ENCODE peak calls at places on chromosome 3, in seven cellular contexts. One of them, this sample, is unnamed.
A peak's percentile ranks its signal among the peaks of the same experiment; 100 is the strongest.

GRCh38 chr3:108001457-108001856 is 89.4 kb downstream of the CD47 start:
- DNase-seq in A549: peak; percentile 5
- DNase-seq in AG09319: no peak
- DNase-seq in Kasumi-1: no peak
- DNase-seq in erythroblast: no peak
- DNase-seq in GOT3: no peak
- DNase-seq in mammary epithelial cell: peak; percentile 86
- DNase-seq in this sample: no peak

GRCh38 chr3:196055683-196056270 is 26.1 kb downstream of the TFRC start:
- DNase-seq in A549: peak; percentile 8
- DNase-seq in AG09319: no peak
- DNase-seq in Kasumi-1: no peak
- DNase-seq in erythroblast: peak; percentile 87
- DNase-seq in GOT3: no peak
- DNase-seq in mammary epithelial cell: no peak
- DNase-seq in this sample: no peak

GRCh38 chr3:73687081-73688004 is 62.6 kb upstream of the PDZRN3 start:
- DNase-seq in A549: no peak
- DNase-seq in AG09319: no peak
- DNase-seq in Kasumi-1: no peak
- DNase-seq in erythroblast: no peak
- DNase-seq in GOT3: no peak
- DNase-seq in mammary epithelial cell: no peak
- DNase-seq in this sample: no peak

GRCh38 chr3:170436697-170437096 is 18.0 kb downstream of the CLDN11 start:
- DNase-seq in A549: no peak
- DNase-seq in AG09319: no peak
- DNase-seq in Kasumi-1: no peak
- DNase-seq in erythroblast: no peak
- DNase-seq in GOT3: no peak
- DNase-seq in mammary epithelial cell: no peak
- DNase-seq in this sample: no peak

GRCh38 chr3:82390868-82391267 is 629.4 kb upstream of the GBE1 start:
- DNase-seq in A549: no peak
- DNase-seq in AG09319: no peak
- DNase-seq in Kasumi-1: no peak
- DNase-seq in erythroblast: no peak
- DNase-seq in GOT3: no peak
- DNase-seq in mammary epithelial cell: no peak
- DNase-seq in this sample: no peak

GRCh38 chr3:123892195-123892594 is 8.1 kb upstream of the MYLK start:
- DNase-seq in A549: no peak
- DNase-seq in AG09319: no peak
- DNase-seq in Kasumi-1: no peak
- DNase-seq in erythroblast: no peak
- DNase-seq in GOT3: no peak
- DNase-seq in mammary epithelial cell: no peak
- DNase-seq in this sample: no peak

GRCh38 chr3:70615286-70615685 is 302.8 kb upstream of the MDFIC2 start:
- DNase-seq in A549: no peak
- DNase-seq in AG09319: no peak
- DNase-seq in Kasumi-1: no peak
- DNase-seq in erythroblast: no peak
- DNase-seq in GOT3: no peak
- DNase-seq in mammary epithelial cell: no peak
- DNase-seq in this sample: no peak

GRCh38 chr3:48848816-48849515 is 1.3 kb upstream of the PRKAR2A start:
- DNase-seq in A549: no peak
- DNase-seq in AG09319: no peak
- DNase-seq in Kasumi-1: no peak
- DNase-seq in erythroblast: peak; percentile 13
- DNase-seq in GOT3: no peak
- DNase-seq in mammary epithelial cell: no peak
- DNase-seq in this sample: no peak

GRCh38 chr3:108623504-108623903 is 34.0 kb downstream of the DZIP3 start:
- DNase-seq in A549: no peak
- DNase-seq in AG09319: no peak
- DNase-seq in Kasumi-1: no peak
- DNase-seq in erythroblast: no peak
- DNase-seq in GOT3: no peak
- DNase-seq in mammary epithelial cell: no peak
- DNase-seq in this sample: no peak

GRCh38 chr3:187082976-187083375 is 56.3 kb downstream of the RPL39L start:
- DNase-seq in A549: no peak
- DNase-seq in AG09319: no peak
- DNase-seq in Kasumi-1: peak; percentile 78
- DNase-seq in erythroblast: no peak
- DNase-seq in GOT3: no peak
- DNase-seq in mammary epithelial cell: no peak
- DNase-seq in this sample: no peak

GRCh38 chr3:125644036-125645025 is 49.0 kb upstream of the OSBPL11 start:
- DNase-seq in A549: peak; percentile 6
- DNase-seq in AG09319: peak; percentile 30
- DNase-seq in Kasumi-1: no peak
- DNase-seq in erythroblast: no peak
- DNase-seq in GOT3: peak; percentile 20
- DNase-seq in mammary epithelial cell: no peak
- DNase-seq in this sample: no peak

GRCh38 chr3:63625161-63625560 is 27.3 kb upstream of the SNTN start:
- DNase-seq in A549: no peak
- DNase-seq in AG09319: peak; percentile 80
- DNase-seq in Kasumi-1: no peak
- DNase-seq in erythroblast: no peak
- DNase-seq in GOT3: no peak
- DNase-seq in mammary epithelial cell: peak; percentile 86
- DNase-seq in this sample: no peak

GRCh38 chr3:117322866-117323265 is 613.3 kb downstream of the TUSC7 start:
- DNase-seq in A549: peak; percentile 13
- DNase-seq in AG09319: no peak
- DNase-seq in Kasumi-1: peak; percentile 60
- DNase-seq in erythroblast: no peak
- DNase-seq in GOT3: no peak
- DNase-seq in mammary epithelial cell: no peak
- DNase-seq in this sample: no peak

GRCh38 chr3:59978979-59979378 is 929.2 kb upstream of the CFAP20DC start:
- DNase-seq in A549: no peak
- DNase-seq in AG09319: no peak
- DNase-seq in Kasumi-1: no peak
- DNase-seq in erythroblast: no peak
- DNase-seq in GOT3: no peak
- DNase-seq in mammary epithelial cell: no peak
- DNase-seq in this sample: no peak

GRCh38 chr3:187079090-187080022 is 59.9 kb downstream of the RPL39L start:
- DNase-seq in A549: no peak
- DNase-seq in AG09319: no peak
- DNase-seq in Kasumi-1: no peak
- DNase-seq in erythroblast: no peak
- DNase-seq in GOT3: no peak
- DNase-seq in mammary epithelial cell: no peak
- DNase-seq in this sample: no peak

GRCh38 chr3:126118591-126118990 is 34.7 kb upstream of the SLC41A3 start:
- DNase-seq in A549: no peak
- DNase-seq in AG09319: no peak
- DNase-seq in Kasumi-1: no peak
- DNase-seq in erythroblast: no peak
- DNase-seq in GOT3: no peak
- DNase-seq in mammary epithelial cell: no peak
- DNase-seq in this sample: no peak

GRCh38 chr3:104939196-104939595 is 427.5 kb upstream of the ALCAM start:
- DNase-seq in A549: no peak
- DNase-seq in AG09319: no peak
- DNase-seq in Kasumi-1: no peak
- DNase-seq in erythroblast: no peak
- DNase-seq in GOT3: no peak
- DNase-seq in mammary epithelial cell: no peak
- DNase-seq in this sample: no peak

GRCh38 chr3:178475062-178475461 is 61.2 kb upstream of the KCNMB2 start:
- DNase-seq in A549: no peak
- DNase-seq in AG09319: no peak
- DNase-seq in Kasumi-1: no peak
- DNase-seq in erythroblast: peak; percentile 41
- DNase-seq in GOT3: no peak
- DNase-seq in mammary epithelial cell: no peak
- DNase-seq in this sample: no peak

GRCh38 chr3:45701167-45701867 is 12.1 kb downstream of the SACM1L start:
- DNase-seq in A549: no peak
- DNase-seq in AG09319: no peak
- DNase-seq in Kasumi-1: no peak
- DNase-seq in erythroblast: no peak
- DNase-seq in GOT3: no peak
- DNase-seq in mammary epithelial cell: no peak
- DNase-seq in this sample: no peak

GRCh38 chr3:94587291-94587690 is 524.4 kb downstream of the NSUN3 start:
- DNase-seq in A549: no peak
- DNase-seq in AG09319: no peak
- DNase-seq in Kasumi-1: no peak
- DNase-seq in erythroblast: no peak
- DNase-seq in GOT3: no peak
- DNase-seq in mammary epithelial cell: no peak
- DNase-seq in this sample: no peak

GRCh38 chr3:38343797-38344594 is 2.6 kb upstream of the XYLB start:
- DNase-seq in A549: no peak
- DNase-seq in AG09319: no peak
- DNase-seq in Kasumi-1: peak; percentile 62
- DNase-seq in erythroblast: no peak
- DNase-seq in GOT3: no peak
- DNase-seq in mammary epithelial cell: no peak
- DNase-seq in this sample: no peak

GRCh38 chr3:10697918-10698317 is 118.1 kb upstream of the SLC6A11 start:
- DNase-seq in A549: no peak
- DNase-seq in AG09319: no peak
- DNase-seq in Kasumi-1: no peak
- DNase-seq in erythroblast: no peak
- DNase-seq in GOT3: no peak
- DNase-seq in mammary epithelial cell: no peak
- DNase-seq in this sample: no peak

GRCh38 chr3:185582236-185582635 is 3.9 kb upstream of the SENP2 start:
- DNase-seq in A549: no peak
- DNase-seq in AG09319: no peak
- DNase-seq in Kasumi-1: no peak
- DNase-seq in erythroblast: no peak
- DNase-seq in GOT3: no peak
- DNase-seq in mammary epithelial cell: no peak
- DNase-seq in this sample: no peak

GRCh38 chr3:139151530-139151929 is 106.8 kb upstream of the PRR23C start:
- DNase-seq in A549: no peak
- DNase-seq in AG09319: no peak
- DNase-seq in Kasumi-1: no peak
- DNase-seq in erythroblast: no peak
- DNase-seq in GOT3: no peak
- DNase-seq in mammary epithelial cell: no peak
- DNase-seq in this sample: no peak

GRCh38 chr3:172777901-172778300 is 27.4 kb downstream of the ECT2 start:
- DNase-seq in A549: no peak
- DNase-seq in AG09319: no peak
- DNase-seq in Kasumi-1: no peak
- DNase-seq in erythroblast: no peak
- DNase-seq in GOT3: no peak
- DNase-seq in mammary epithelial cell: no peak
- DNase-seq in this sample: no peak

GRCh38 chr3:42728056-42728455 is 25.5 kb upstream of the HHATL start:
- DNase-seq in A549: no peak
- DNase-seq in AG09319: no peak
- DNase-seq in Kasumi-1: no peak
- DNase-seq in erythroblast: no peak
- DNase-seq in GOT3: no peak
- DNase-seq in mammary epithelial cell: no peak
- DNase-seq in this sample: no peak

GRCh38 chr3:55579499-55579898 is 92.4 kb upstream of the WNT5A start:
- DNase-seq in A549: no peak
- DNase-seq in AG09319: no peak
- DNase-seq in Kasumi-1: no peak
- DNase-seq in erythroblast: no peak
- DNase-seq in GOT3: no peak
- DNase-seq in mammary epithelial cell: no peak
- DNase-seq in this sample: no peak

GRCh38 chr3:12916159-12916558 is 74.8 kb upstream of the RPL32 start:
- DNase-seq in A549: no peak
- DNase-seq in AG09319: no peak
- DNase-seq in Kasumi-1: peak; percentile 25
- DNase-seq in erythroblast: no peak
- DNase-seq in GOT3: no peak
- DNase-seq in mammary epithelial cell: no peak
- DNase-seq in this sample: no peak

GRCh38 chr3:79383402-79384012 is 384.3 kb downstream of the ROBO1 start:
- DNase-seq in A549: no peak
- DNase-seq in AG09319: no peak
- DNase-seq in Kasumi-1: no peak
- DNase-seq in erythroblast: no peak
- DNase-seq in GOT3: no peak
- DNase-seq in mammary epithelial cell: no peak
- DNase-seq in this sample: no peak

GRCh38 chr3:193975072-193975535 is 160.8 kb upstream of the HES1 start:
- DNase-seq in A549: peak; percentile 10
- DNase-seq in AG09319: no peak
- DNase-seq in Kasumi-1: no peak
- DNase-seq in erythroblast: no peak
- DNase-seq in GOT3: no peak
- DNase-seq in mammary epithelial cell: no peak
- DNase-seq in this sample: no peak

This sample was measured in posterior cingulate gyrus.